ENCODE peak calls at places on chromosomes 7 and 10, in ten cellular contexts. One of them, this sample, is unnamed.

GRCh38 chr10:6006991-6007390 is 29.6 kb upstream of the IL15RA start:
- DNase-seq in hypothalamus: no peak
- DNase-seq in activated naive CD4-positive, alpha-beta T cell: no peak
- DNase-seq in GDM1: no peak
- DNase-seq in central memory CD8-positive, alpha-beta T cell: no peak
- DNase-seq in EH: no peak
- DNase-seq in activated effector memory CD4-positive, alpha-beta T cell treated with anti-CD3 and anti-CD28 coated beads, Interleukin-2, amount 50 U/mL, for 16 hours: no peak
- DNase-seq in CD4-positive, alpha-beta T cell: no peak
- DNase-seq in cerebellar nuclear complex: no peak
- DNase-seq in transverse colon: no peak
- DNase-seq in this sample: no peak

GRCh38 chr10:112143420-112143819 is 40.1 kb downstream of the GPAM start:
- DNase-seq in hypothalamus: no peak
- DNase-seq in activated naive CD4-positive, alpha-beta T cell: no peak
- DNase-seq in GDM1: no peak
- DNase-seq in central memory CD8-positive, alpha-beta T cell: no peak
- DNase-seq in EH: no peak
- DNase-seq in activated effector memory CD4-positive, alpha-beta T cell treated with anti-CD3 and anti-CD28 coated beads, Interleukin-2, amount 50 U/mL, for 16 hours: no peak
- DNase-seq in CD4-positive, alpha-beta T cell: no peak
- DNase-seq in cerebellar nuclear complex: no peak
- DNase-seq in transverse colon: no peak
- DNase-seq in this sample: no peak

GRCh38 chr10:58070964-58071363 is 196.7 kb downstream of the IPMK start:
- DNase-seq in hypothalamus: no peak
- DNase-seq in activated naive CD4-positive, alpha-beta T cell: no peak
- DNase-seq in GDM1: no peak
- DNase-seq in central memory CD8-positive, alpha-beta T cell: no peak
- DNase-seq in EH: no peak
- DNase-seq in activated effector memory CD4-positive, alpha-beta T cell treated with anti-CD3 and anti-CD28 coated beads, Interleukin-2, amount 50 U/mL, for 16 hours: no peak
- DNase-seq in CD4-positive, alpha-beta T cell: no peak
- DNase-seq in cerebellar nuclear complex: no peak
- DNase-seq in transverse colon: no peak
- DNase-seq in this sample: no peak

GRCh38 chr7:25009271-25009670 is 29.3 kb upstream of the OSBPL3 start:
- DNase-seq in hypothalamus: no peak
- DNase-seq in activated naive CD4-positive, alpha-beta T cell: no peak
- DNase-seq in GDM1: no peak
- DNase-seq in central memory CD8-positive, alpha-beta T cell: no peak
- DNase-seq in EH: peak
- DNase-seq in activated effector memory CD4-positive, alpha-beta T cell treated with anti-CD3 and anti-CD28 coated beads, Interleukin-2, amount 50 U/mL, for 16 hours: no peak
- DNase-seq in CD4-positive, alpha-beta T cell: no peak
- DNase-seq in cerebellar nuclear complex: no peak
- DNase-seq in transverse colon: no peak
- DNase-seq in this sample: no peak

GRCh38 chr7:5045558-5046396 is at the start of gene RBAK:
- DNase-seq in hypothalamus: peak
- DNase-seq in activated naive CD4-positive, alpha-beta T cell: peak
- DNase-seq in GDM1: peak
- DNase-seq in central memory CD8-positive, alpha-beta T cell: peak
- DNase-seq in EH: peak
- DNase-seq in activated effector memory CD4-positive, alpha-beta T cell treated with anti-CD3 and anti-CD28 coated beads, Interleukin-2, amount 50 U/mL, for 16 hours: peak
- DNase-seq in CD4-positive, alpha-beta T cell: peak
- DNase-seq in cerebellar nuclear complex: peak
- DNase-seq in transverse colon: peak
- DNase-seq in this sample: peak

GRCh38 chr7:12777257-12777656 is 89.8 kb downstream of the ARL4A start:
- DNase-seq in hypothalamus: no peak
- DNase-seq in activated naive CD4-positive, alpha-beta T cell: no peak
- DNase-seq in GDM1: no peak
- DNase-seq in central memory CD8-positive, alpha-beta T cell: no peak
- DNase-seq in EH: no peak
- DNase-seq in activated effector memory CD4-positive, alpha-beta T cell treated with anti-CD3 and anti-CD28 coated beads, Interleukin-2, amount 50 U/mL, for 16 hours: no peak
- DNase-seq in CD4-positive, alpha-beta T cell: no peak
- DNase-seq in cerebellar nuclear complex: no peak
- DNase-seq in transverse colon: no peak
- DNase-seq in this sample: no peak

GRCh38 chr7:50446542-50446960 is 3.6 kb downstream of the FIGNL1 start:
- DNase-seq in hypothalamus: no peak
- DNase-seq in activated naive CD4-positive, alpha-beta T cell: no peak
- DNase-seq in GDM1: no peak
- DNase-seq in central memory CD8-positive, alpha-beta T cell: no peak
- DNase-seq in EH: peak
- DNase-seq in activated effector memory CD4-positive, alpha-beta T cell treated with anti-CD3 and anti-CD28 coated beads, Interleukin-2, amount 50 U/mL, for 16 hours: no peak
- DNase-seq in CD4-positive, alpha-beta T cell: no peak
- DNase-seq in cerebellar nuclear complex: no peak
- DNase-seq in transverse colon: no peak
- DNase-seq in this sample: no peak

GRCh38 chr7:100720645-100721504 is 607 bp downstream of the EPO start:
- DNase-seq in hypothalamus: no peak
- DNase-seq in activated naive CD4-positive, alpha-beta T cell: no peak
- DNase-seq in GDM1: no peak
- DNase-seq in central memory CD8-positive, alpha-beta T cell: no peak
- DNase-seq in EH: no peak
- DNase-seq in activated effector memory CD4-positive, alpha-beta T cell treated with anti-CD3 and anti-CD28 coated beads, Interleukin-2, amount 50 U/mL, for 16 hours: no peak
- DNase-seq in CD4-positive, alpha-beta T cell: no peak
- DNase-seq in cerebellar nuclear complex: no peak
- DNase-seq in transverse colon: no peak
- DNase-seq in this sample: no peak

GRCh38 chr10:60762554-60762953 is 15.7 kb upstream of the CDK1 start:
- DNase-seq in hypothalamus: no peak
- DNase-seq in activated naive CD4-positive, alpha-beta T cell: no peak
- DNase-seq in GDM1: no peak
- DNase-seq in central memory CD8-positive, alpha-beta T cell: no peak
- DNase-seq in EH: no peak
- DNase-seq in activated effector memory CD4-positive, alpha-beta T cell treated with anti-CD3 and anti-CD28 coated beads, Interleukin-2, amount 50 U/mL, for 16 hours: no peak
- DNase-seq in CD4-positive, alpha-beta T cell: no peak
- DNase-seq in cerebellar nuclear complex: no peak
- DNase-seq in transverse colon: no peak
- DNase-seq in this sample: no peak

GRCh38 chr10:48536916-48537890 is 67.7 kb downstream of the ARHGAP22 start:
- DNase-seq in hypothalamus: no peak
- DNase-seq in activated naive CD4-positive, alpha-beta T cell: no peak
- DNase-seq in GDM1: no peak
- DNase-seq in central memory CD8-positive, alpha-beta T cell: no peak
- DNase-seq in EH: no peak
- DNase-seq in activated effector memory CD4-positive, alpha-beta T cell treated with anti-CD3 and anti-CD28 coated beads, Interleukin-2, amount 50 U/mL, for 16 hours: no peak
- DNase-seq in CD4-positive, alpha-beta T cell: no peak
- DNase-seq in cerebellar nuclear complex: no peak
- DNase-seq in transverse colon: no peak
- DNase-seq in this sample: no peak

GRCh38 chr7:12296051-12296570 is 85.0 kb downstream of the TMEM106B start:
- DNase-seq in hypothalamus: no peak
- DNase-seq in activated naive CD4-positive, alpha-beta T cell: no peak
- DNase-seq in GDM1: no peak
- DNase-seq in central memory CD8-positive, alpha-beta T cell: no peak
- DNase-seq in EH: no peak
- DNase-seq in activated effector memory CD4-positive, alpha-beta T cell treated with anti-CD3 and anti-CD28 coated beads, Interleukin-2, amount 50 U/mL, for 16 hours: no peak
- DNase-seq in CD4-positive, alpha-beta T cell: no peak
- DNase-seq in cerebellar nuclear complex: no peak
- DNase-seq in transverse colon: no peak
- DNase-seq in this sample: no peak

GRCh38 chr7:104444019-104444418 is 115.6 kb downstream of the LHFPL3 start:
- DNase-seq in hypothalamus: no peak
- DNase-seq in activated naive CD4-positive, alpha-beta T cell: no peak
- DNase-seq in GDM1: no peak
- DNase-seq in central memory CD8-positive, alpha-beta T cell: no peak
- DNase-seq in EH: no peak
- DNase-seq in activated effector memory CD4-positive, alpha-beta T cell treated with anti-CD3 and anti-CD28 coated beads, Interleukin-2, amount 50 U/mL, for 16 hours: no peak
- DNase-seq in CD4-positive, alpha-beta T cell: no peak
- DNase-seq in cerebellar nuclear complex: no peak
- DNase-seq in transverse colon: no peak
- DNase-seq in this sample: no peak